ENCODE peak calls at places on chromosomes 5 and 9, in four cellular contexts. J is K562, C is HCT116, S is HepG2. A is an unnamed sample.

GRCh38 chr5:150624334-150625163 is 15.9 kb upstream of the SYNPO start:
- DNase-seq in C (no peak), S (no peak), J (peak), A (no peak)

GRCh38 chr5:58598440-58598839 is 15.6 kb downstream of the RAB3C start:
- DNase-seq in J (no peak), C (no peak), S (no peak), A (no peak)

GRCh38 chr5:168600409-168600808 is 21.2 kb upstream of the PANK3 start:
- DNase-seq in C (no peak), S (peak), J (no peak), A (no peak)

GRCh38 chr5:112004867-112005532 is 248.0 kb upstream of the NREP start:
- DNase-seq in J (no peak), C (no peak), S (no peak), A (no peak)

GRCh38 chr9:94806307-94806893 is 79.9 kb downstream of the AOPEP start:
- DNase-seq in J (no peak), C (no peak), S (no peak), A (no peak)

GRCh38 chr5:157744055-157745011 is 821 bp downstream of the LSM11 start:
- DNase-seq in C (no peak), J (peak), S (no peak), A (no peak)

GRCh38 chr9:29555452-29555851 is 1982.2 kb upstream of the C9orf72 start:
- DNase-seq in S (no peak), C (no peak), J (no peak), A (no peak)

GRCh38 chr9:108094676-108094993 is 605.1 kb upstream of the KLF4 start:
- DNase-seq in S (no peak), C (no peak), J (no peak), A (no peak)

GRCh38 chr5:134458234-134458633 is 46.6 kb upstream of the CDKN2AIPNL start:
- DNase-seq in C (no peak), S (no peak), J (peak), A (no peak)

GRCh38 chr5:179385892-179386291 is 40.6 kb upstream of the ADAMTS2 start:
- DNase-seq in J (no peak), C (no peak), S (no peak), A (no peak)

GRCh38 chr5:36877667-36878420 is 1.3 kb downstream of the NIPBL start:
- DNase-seq in J (peak), S (peak), C (peak), A (no peak)

GRCh38 chr9:134939080-134939733 is 21.5 kb upstream of the FCN1 start:
- DNase-seq in S (no peak), C (no peak), J (no peak), A (no peak)

GRCh38 chr9:36575411-36575882 is 2.8 kb downstream of the MELK start:
- DNase-seq in S (no peak), C (no peak), J (no peak), A (no peak)

GRCh38 chr5:14240366-14240765 is 97.2 kb downstream of the TRIO start:
- DNase-seq in J (no peak), S (no peak), C (no peak), A (no peak)

GRCh38 chr9:84343111-84343521 is 2.6 kb upstream of the SLC28A3 start:
- DNase-seq in S (no peak), J (peak), C (no peak), A (no peak)

GRCh38 chr9:138008081-138008841 is 130.7 kb downstream of the CACNA1B start:
- DNase-seq in S (no peak), C (no peak), J (no peak), A (no peak)

GRCh38 chr9:73539881-73540280 is 388.2 kb downstream of the ANXA1 start:
- DNase-seq in J (no peak), C (no peak), S (no peak), A (no peak)

GRCh38 chr5:1542755-1543154 is 19.0 kb upstream of the LPCAT1 start:
- DNase-seq in J (no peak), S (no peak), C (peak), A (peak)

GRCh38 chr9:77999231-77999631 is 32.4 kb downstream of the GNAQ start:
- DNase-seq in J (no peak), S (no peak), C (no peak), A (no peak)

GRCh38 chr5:18968966-18969365 is 1019.0 kb downstream of the CDH18 start:
- DNase-seq in C (no peak), J (no peak), S (no peak), A (peak)

GRCh38 chr5:20030125-20030524 is 42.1 kb upstream of the CDH18 start:
- DNase-seq in J (no peak), S (no peak), C (no peak), A (no peak)

GRCh38 chr9:126719677-126720435 is 85.0 kb upstream of the ZBTB43 start:
- DNase-seq in J (no peak), C (no peak), S (peak), A (no peak)

GRCh38 chr5:36240779-36241635 is 718 bp downstream of the NADK2 start:
- DNase-seq in S (peak), J (peak), C (no peak), A (no peak)

GRCh38 chr9:37611961-37612360 is 19.6 kb upstream of the TOMM5 start:
- DNase-seq in C (no peak), J (no peak), S (no peak), A (no peak)

GRCh38 chr9:136151848-136152542 is 33.3 kb upstream of the TMEM250 start:
- DNase-seq in S (no peak), C (no peak), J (no peak), A (no peak)

GRCh38 chr5:139394654-139395566 is at the start of gene PROB1:
- DNase-seq in J (no peak), S (no peak), C (no peak), A (no peak)

GRCh38 chr9:125789196-125789595 is 42.0 kb downstream of the PBX3 start:
- DNase-seq in S (no peak), J (no peak), C (no peak), A (no peak)

GRCh38 chr5:6291961-6292360 is 86.4 kb downstream of the MED10 start:
- DNase-seq in J (no peak), C (peak), S (peak), A (peak)

GRCh38 chr5:10607023-10607665 is 43.3 kb downstream of the ANKRD33B start:
- DNase-seq in S (no peak), J (peak), C (no peak), A (no peak)

GRCh38 chr5:111676496-111676895 is 80.5 kb downstream of the NREP start:
- DNase-seq in J (no peak), S (no peak), C (no peak), A (no peak)

GRCh38 chr9:131875828-131876485 is 136.1 kb upstream of the RAPGEF1 start:
- DNase-seq in S (no peak), C (no peak), J (no peak), A (peak)

GRCh38 chr5:74647096-74647495 is 6.6 kb upstream of the ENC1 start:
- DNase-seq in S (no peak), J (no peak), C (no peak), A (no peak)

GRCh38 chr9:94627287-94627686 is 12.0 kb downstream of the FBP1 start:
- DNase-seq in C (no peak), J (no peak), S (no peak), A (no peak)

GRCh38 chr5:139636975-139637408 is 11.2 kb upstream of the CXXC5 start:
- DNase-seq in S (no peak), C (no peak), J (no peak), A (no peak)

GRCh38 chr9:133115604-133116345 is 5.3 kb downstream of the RALGDS start:
- DNase-seq in S (no peak), C (no peak), J (peak), A (no peak)

GRCh38 chr5:38622723-38623129 is 66.3 kb upstream of the LIFR start:
- DNase-seq in C (no peak), J (no peak), S (no peak), A (no peak)

GRCh38 chr5:78747703-78748359 is 99.3 kb upstream of the LHFPL2 start:
- DNase-seq in S (no peak), C (no peak), J (no peak), A (no peak)

DNA sequence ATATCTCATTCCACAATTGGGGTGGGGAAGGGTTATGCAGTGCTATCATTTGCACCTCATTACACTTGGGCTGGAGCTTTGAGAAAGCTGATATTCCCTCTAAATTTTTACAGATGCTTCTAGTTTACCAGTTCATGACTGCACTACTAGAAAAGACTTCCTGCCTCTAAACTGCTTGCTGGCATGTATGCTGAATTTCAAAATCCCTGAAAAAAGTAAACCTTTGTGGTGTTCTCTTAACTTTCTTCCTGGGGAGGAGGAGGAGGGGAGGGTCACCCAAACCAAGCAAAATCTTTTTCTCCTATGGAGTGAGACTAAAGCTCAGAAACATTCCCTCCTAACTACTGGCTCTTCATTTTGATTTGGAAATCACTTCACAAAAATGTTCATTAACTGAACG is 45.1 kb downstream of the BNC2 start:
- DNase-seq in J (no peak), C (no peak), S (no peak), A (no peak)
- TF ChIP-seq SIN3A in J (no peak), C (no peak), S (no peak), A (no peak)

GRCh38 chr9:90838098-90838497 is 36.5 kb downstream of the SYK start:
- DNase-seq in J (no peak), C (no peak), S (no peak), A (no peak)
- TF ChIP-seq CTCF in J (no peak), C (peak), S (no peak), A (no peak)

DNA sequence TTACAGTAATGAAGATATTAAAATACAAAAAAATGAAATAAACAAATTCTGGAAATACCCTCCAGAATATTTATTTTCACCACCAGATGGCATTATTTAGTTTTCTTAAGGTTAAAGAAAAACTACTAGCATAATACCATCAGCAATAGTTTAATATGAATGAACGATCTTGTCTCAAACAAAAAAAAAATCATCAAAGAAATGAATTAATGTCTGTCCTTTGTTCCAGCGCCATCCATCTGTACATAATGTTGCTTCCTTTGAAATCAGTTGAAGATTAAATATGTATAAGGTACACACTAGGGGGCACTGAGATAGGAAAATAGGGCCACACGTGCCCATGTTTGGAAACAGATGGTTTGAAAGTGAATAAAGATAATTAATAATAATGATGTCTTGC is 84.9 kb upstream of the SLCO6A1 start:
- DNase-seq in C (peak), J (peak), S (no peak), A (no peak)
- TF ChIP-seq TCF7L2 in C (no peak), J (no peak), S (no peak), A (no peak)

GRCh38 chr5:86881493-86882090 is 263.9 kb downstream of the COX7C start:
- DNase-seq in S (no peak), J (no peak), C (no peak), A (no peak)

GRCh38 chr5:86884608-86885007 is 266.9 kb downstream of the COX7C start:
- DNase-seq in J (no peak), S (no peak), C (no peak), A (no peak)

GRCh38 chr5:86885011-86885410 is 267.3 kb downstream of the COX7C start:
- DNase-seq in S (no peak), J (no peak), C (no peak), A (no peak)

GRCh38 chr5:86880785-86881492 is 263.2 kb downstream of the COX7C start:
- DNase-seq in C (peak), J (peak), S (peak), A (peak)

DNA sequence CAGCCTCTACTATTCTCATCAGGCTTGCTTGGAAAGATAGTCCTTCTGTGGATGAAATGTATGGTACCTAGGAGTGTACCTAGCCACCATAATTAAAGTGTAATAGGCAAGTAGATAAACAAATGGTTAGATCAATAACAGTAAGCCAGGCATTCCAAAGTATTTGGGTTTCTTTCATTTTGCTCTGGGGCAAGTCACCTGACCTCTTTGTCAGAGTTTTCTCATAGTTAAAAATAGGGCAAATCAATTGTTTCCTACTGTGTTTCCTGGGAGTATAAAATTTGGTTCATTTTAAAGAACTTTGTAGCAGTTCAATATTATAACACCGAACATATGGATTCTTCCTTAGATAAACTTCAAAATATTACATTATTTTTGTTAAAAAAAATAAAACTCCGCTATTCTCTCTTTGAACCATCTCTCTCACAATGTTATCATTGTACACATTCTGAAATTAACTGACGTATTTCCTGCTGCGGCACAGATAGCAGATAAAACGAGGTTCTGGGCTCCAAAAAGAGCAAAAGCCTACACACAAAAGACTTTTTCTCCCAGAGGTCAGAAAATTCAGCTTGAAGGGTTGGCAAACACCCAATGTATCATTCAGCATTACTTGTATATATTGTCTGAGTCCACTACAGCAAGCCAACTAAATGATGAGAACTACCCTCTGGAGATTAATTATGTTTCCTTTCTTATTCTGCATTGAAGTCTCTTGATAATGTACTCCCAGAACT is 267.9 kb downstream of the COX7C start:
- DNase-seq in J (no peak), S (no peak), C (no peak), A (no peak)
- TF ChIP-seq SIN3A in J (no peak), S (no peak), C (no peak), A (no peak)

GRCh38 chr9:120531683-120532300 is 48.2 kb downstream of the CDK5RAP2 start:
- DNase-seq in S (peak), C (peak), J (peak), A (no peak)
- TF ChIP-seq CTCF in S (peak), C (peak), J (peak), A (peak)

A was measured in Panc1.